ENCODE peak calls at places on chromosomes 11 and 22, in four cellular contexts. One of them, this sample, is unnamed.

GRCh38 chr22:18111759-18112330 is 1.2 kb downstream of the TUBA8 start:
- DNase-seq in GM12865: no peak
- DNase-seq in brain microvascular endothelial cell: no peak
- DNase-seq in HCT116: no peak
- DNase-seq in this sample: no peak

GRCh38 chr22:50600967-50601668 is 525 bp downstream of the MAPK8IP2 start:
- DNase-seq in GM12865: no peak
- DNase-seq in brain microvascular endothelial cell: no peak
- DNase-seq in HCT116: no peak
- DNase-seq in this sample: peak

GRCh38 chr11:117809236-117810055 is 12.4 kb upstream of the DSCAML1 start:
- DNase-seq in GM12865: peak
- DNase-seq in brain microvascular endothelial cell: peak
- DNase-seq in HCT116: peak
- DNase-seq in this sample: peak

GRCh38 chr11:119880873-119881272 is 151.9 kb upstream of the NECTIN1 start:
- DNase-seq in GM12865: no peak
- DNase-seq in brain microvascular endothelial cell: no peak
- DNase-seq in HCT116: no peak
- DNase-seq in this sample: no peak

GRCh38 chr11:91997178-91997577 is 227.4 kb upstream of the FAT3 start:
- DNase-seq in GM12865: no peak
- DNase-seq in brain microvascular endothelial cell: no peak
- DNase-seq in HCT116: no peak
- DNase-seq in this sample: no peak

GRCh38 chr11:95337175-95337957 is 106.4 kb upstream of the SESN3 start:
- DNase-seq in GM12865: peak
- DNase-seq in brain microvascular endothelial cell: peak
- DNase-seq in HCT116: no peak
- DNase-seq in this sample: peak

GRCh38 chr11:44808053-44808753 is 81.4 kb downstream of the TSPAN18 start:
- DNase-seq in GM12865: no peak
- DNase-seq in brain microvascular endothelial cell: no peak
- DNase-seq in HCT116: no peak
- DNase-seq in this sample: no peak

GRCh38 chr22:50713571-50714056 is 24.4 kb upstream of the ACR start:
- DNase-seq in GM12865: no peak
- DNase-seq in brain microvascular endothelial cell: no peak
- DNase-seq in HCT116: no peak
- DNase-seq in this sample: no peak

GRCh38 chr22:50527921-50528681 is 1.7 kb downstream of the TYMP start:
- DNase-seq in GM12865: no peak
- DNase-seq in brain microvascular endothelial cell: no peak
- DNase-seq in HCT116: no peak
- DNase-seq in this sample: no peak

GRCh38 chr22:32528984-32529982 is 54.7 kb downstream of the FBXO7 start:
- DNase-seq in GM12865: peak
- DNase-seq in brain microvascular endothelial cell: peak
- DNase-seq in HCT116: peak
- DNase-seq in this sample: peak

GRCh38 chr11:33893711-33894401 is 2.0 kb upstream of the LMO2 start:
- DNase-seq in GM12865: peak
- DNase-seq in brain microvascular endothelial cell: peak
- DNase-seq in HCT116: no peak
- DNase-seq in this sample: no peak

GRCh38 chr22:19941365-19942070 is at the start of the genes COMT and TXNRD2:
- DNase-seq in GM12865: peak
- DNase-seq in brain microvascular endothelial cell: peak
- DNase-seq in HCT116: no peak
- DNase-seq in this sample: peak

GRCh38 chr11:17475666-17476316 is 854 bp downstream of the ABCC8 start:
- DNase-seq in GM12865: no peak
- DNase-seq in brain microvascular endothelial cell: no peak
- DNase-seq in HCT116: no peak
- DNase-seq in this sample: peak

GRCh38 chr11:126700773-126701554 is 299.6 kb downstream of the KIRREL3 start:
- DNase-seq in GM12865: peak
- DNase-seq in brain microvascular endothelial cell: no peak
- DNase-seq in HCT116: no peak
- DNase-seq in this sample: no peak

GRCh38 chr22:37748659-37749058 is 51.8 kb downstream of the TRIOBP start:
- DNase-seq in GM12865: no peak
- DNase-seq in brain microvascular endothelial cell: no peak
- DNase-seq in HCT116: no peak
- DNase-seq in this sample: no peak

GRCh38 chr11:47001666-47002285 is 65.2 kb downstream of the CSTPP1 start:
- DNase-seq in GM12865: no peak
- DNase-seq in brain microvascular endothelial cell: no peak
- DNase-seq in HCT116: no peak
- DNase-seq in this sample: no peak

GRCh38 chr22:18109410-18110193 is 1.0 kb upstream of the TUBA8 start:
- DNase-seq in GM12865: peak
- DNase-seq in brain microvascular endothelial cell: no peak
- DNase-seq in HCT116: no peak
- DNase-seq in this sample: no peak

GRCh38 chr11:94131363-94132115 is 2.9 kb downstream of the PANX1 start:
- DNase-seq in GM12865: no peak
- DNase-seq in brain microvascular endothelial cell: no peak
- DNase-seq in HCT116: no peak
- DNase-seq in this sample: no peak

GRCh38 chr22:24096401-24097115 is 84.7 kb upstream of the SUSD2 start:
- DNase-seq in GM12865: no peak
- DNase-seq in brain microvascular endothelial cell: no peak
- DNase-seq in HCT116: no peak
- DNase-seq in this sample: no peak

GRCh38 chr11:655036-655726 is 18.1 kb downstream of the DRD4 start:
- DNase-seq in GM12865: no peak
- DNase-seq in brain microvascular endothelial cell: no peak
- DNase-seq in HCT116: no peak
- DNase-seq in this sample: no peak

GRCh38 chr11:100923555-100923954 is 206.1 kb downstream of the PGR start:
- DNase-seq in GM12865: no peak
- DNase-seq in brain microvascular endothelial cell: peak
- DNase-seq in HCT116: no peak
- DNase-seq in this sample: no peak

GRCh38 chr11:93123351-93123898 is 74.4 kb downstream of the SLC36A4 start:
- DNase-seq in GM12865: no peak
- DNase-seq in brain microvascular endothelial cell: no peak
- DNase-seq in HCT116: no peak
- DNase-seq in this sample: no peak

GRCh38 chr11:30533445-30533947 is 52.7 kb downstream of the MPPED2 start:
- DNase-seq in GM12865: no peak
- DNase-seq in brain microvascular endothelial cell: no peak
- DNase-seq in HCT116: no peak
- DNase-seq in this sample: no peak

GRCh38 chr11:118894192-118894591 is 10.5 kb downstream of the CXCR5 start:
- DNase-seq in GM12865: no peak
- DNase-seq in brain microvascular endothelial cell: no peak
- DNase-seq in HCT116: no peak
- DNase-seq in this sample: no peak

GRCh38 chr11:3109921-3110706 is 52.9 kb upstream of the CARS1 start:
- DNase-seq in GM12865: peak
- DNase-seq in brain microvascular endothelial cell: no peak
- DNase-seq in HCT116: peak
- DNase-seq in this sample: no peak

GRCh38 chr11:132490976-132491375 is 1041.3 kb downstream of the OPCML start:
- DNase-seq in GM12865: no peak
- DNase-seq in brain microvascular endothelial cell: no peak
- DNase-seq in HCT116: no peak
- DNase-seq in this sample: no peak

GRCh38 chr11:117835576-117835975 is 11.0 kb upstream of the FXYD2 start:
- DNase-seq in GM12865: no peak
- DNase-seq in brain microvascular endothelial cell: no peak
- DNase-seq in HCT116: no peak
- DNase-seq in this sample: no peak

GRCh38 chr22:46462726-46463371 is 74.6 kb downstream of the CELSR1 start:
- DNase-seq in GM12865: no peak
- DNase-seq in brain microvascular endothelial cell: peak
- DNase-seq in HCT116: peak
- DNase-seq in this sample: no peak

GRCh38 chr11:112345708-112346107 is 85.0 kb upstream of the PLET1 start:
- DNase-seq in GM12865: no peak
- DNase-seq in brain microvascular endothelial cell: no peak
- DNase-seq in HCT116: no peak
- DNase-seq in this sample: no peak

GRCh38 chr22:32142600-32142999 is 16.5 kb downstream of the C22orf42 start:
- DNase-seq in GM12865: no peak
- DNase-seq in brain microvascular endothelial cell: no peak
- DNase-seq in HCT116: no peak
- DNase-seq in this sample: no peak

GRCh38 chr11:10669258-10670033 is 24.1 kb downstream of the IRAG1 start:
- DNase-seq in GM12865: no peak
- DNase-seq in brain microvascular endothelial cell: peak
- DNase-seq in HCT116: no peak
- DNase-seq in this sample: no peak

GRCh38 chr11:78615724-78616123 is 41.1 kb upstream of the NARS2 start:
- DNase-seq in GM12865: no peak
- DNase-seq in brain microvascular endothelial cell: no peak
- DNase-seq in HCT116: no peak
- DNase-seq in this sample: no peak
- TF ChIP-seq CTCF in GM12865: no peak
- TF ChIP-seq CTCF in brain microvascular endothelial cell: no peak
- TF ChIP-seq CTCF in HCT116: no peak
- TF ChIP-seq CTCF in this sample: no peak

GRCh38 chr11:65741185-65741584 is 20.6 kb upstream of the RNASEH2C start:
- DNase-seq in GM12865: no peak
- DNase-seq in brain microvascular endothelial cell: no peak
- DNase-seq in HCT116: no peak
- DNase-seq in this sample: no peak

GRCh38 chr11:65744699-65745042 is 24.1 kb upstream of the RNASEH2C start:
- DNase-seq in GM12865: no peak
- DNase-seq in brain microvascular endothelial cell: no peak
- DNase-seq in HCT116: no peak
- DNase-seq in this sample: no peak

GRCh38 chr11:65745049-65745448 is 24.5 kb upstream of the RNASEH2C start:
- DNase-seq in GM12865: no peak
- DNase-seq in brain microvascular endothelial cell: no peak
- DNase-seq in HCT116: no peak
- DNase-seq in this sample: no peak

GRCh38 chr11:65742353-65742752 is 21.8 kb upstream of the RNASEH2C start:
- DNase-seq in GM12865: no peak
- DNase-seq in brain microvascular endothelial cell: no peak
- DNase-seq in HCT116: no peak
- DNase-seq in this sample: no peak

DNA sequence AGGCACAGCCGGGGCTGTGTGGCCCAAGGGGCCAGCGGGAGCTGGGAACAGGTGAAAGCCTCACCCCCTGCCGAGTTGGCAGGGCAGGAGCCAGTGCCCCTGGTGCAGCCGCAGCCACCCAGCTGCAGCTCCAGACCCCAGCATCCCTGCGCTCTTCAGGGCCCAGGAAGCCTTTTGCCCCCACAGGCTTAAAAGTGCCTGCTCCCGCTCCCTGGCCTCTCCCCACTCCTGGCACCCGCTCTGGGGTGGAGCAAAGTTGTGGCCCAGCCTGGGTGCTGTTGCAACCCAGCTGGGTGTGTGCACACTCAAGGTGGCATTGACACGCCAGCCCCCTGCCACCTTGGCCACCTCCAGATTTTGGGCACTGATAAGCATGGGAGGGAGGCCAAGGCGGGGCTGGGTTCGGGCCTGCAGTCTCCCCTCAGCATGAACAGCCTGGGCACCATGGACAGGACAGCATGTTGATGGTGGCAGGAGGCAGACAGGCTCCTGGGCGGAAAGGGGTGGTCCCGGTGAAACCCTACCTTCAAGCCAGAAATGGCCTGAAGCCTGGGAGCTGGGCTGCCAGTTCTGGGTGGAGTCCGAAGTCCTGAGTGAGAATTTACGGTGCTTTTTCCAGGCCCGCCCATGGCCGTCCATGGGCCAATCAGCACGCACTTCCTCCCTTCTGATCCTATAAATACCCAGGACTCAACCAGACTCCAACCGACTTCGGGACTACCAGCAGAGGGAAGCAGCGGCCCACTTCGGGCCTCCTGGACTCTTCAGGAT is 23.5 kb upstream of the RNASEH2C start:
- DNase-seq in GM12865: peak
- DNase-seq in brain microvascular endothelial cell: no peak
- DNase-seq in HCT116: peak
- DNase-seq in this sample: peak
- TF ChIP-seq CTCF in GM12865: no peak
- TF ChIP-seq CTCF in brain microvascular endothelial cell: peak
- TF ChIP-seq CTCF in HCT116: peak
- TF ChIP-seq CTCF in this sample: peak

GRCh38 chr11:110297726-110298297 is 1.4 kb upstream of the RDX start:
- DNase-seq in GM12865: no peak
- DNase-seq in brain microvascular endothelial cell: no peak
- DNase-seq in HCT116: no peak
- DNase-seq in this sample: no peak

GRCh38 chr11:110295086-110295485 is 1.3 kb downstream of the RDX start:
- DNase-seq in GM12865: no peak
- DNase-seq in brain microvascular endothelial cell: no peak
- DNase-seq in HCT116: no peak
- DNase-seq in this sample: no peak

GRCh38 chr11:110295487-110296225 is 758 bp downstream of the RDX start:
- DNase-seq in GM12865: peak
- DNase-seq in brain microvascular endothelial cell: peak
- DNase-seq in HCT116: no peak
- DNase-seq in this sample: peak

GRCh38 chr11:110297082-110297725 is 790 bp upstream of the RDX start:
- DNase-seq in GM12865: no peak
- DNase-seq in brain microvascular endothelial cell: peak
- DNase-seq in HCT116: no peak
- DNase-seq in this sample: no peak

GRCh38 chr11:110296226-110297081 is at the start of gene RDX:
- DNase-seq in GM12865: peak
- DNase-seq in brain microvascular endothelial cell: peak
- DNase-seq in HCT116: peak
- DNase-seq in this sample: peak
- TF ChIP-seq CTCF in GM12865: peak
- TF ChIP-seq CTCF in brain microvascular endothelial cell: no peak
- TF ChIP-seq CTCF in HCT116: no peak
- TF ChIP-seq CTCF in this sample: peak

DNA sequence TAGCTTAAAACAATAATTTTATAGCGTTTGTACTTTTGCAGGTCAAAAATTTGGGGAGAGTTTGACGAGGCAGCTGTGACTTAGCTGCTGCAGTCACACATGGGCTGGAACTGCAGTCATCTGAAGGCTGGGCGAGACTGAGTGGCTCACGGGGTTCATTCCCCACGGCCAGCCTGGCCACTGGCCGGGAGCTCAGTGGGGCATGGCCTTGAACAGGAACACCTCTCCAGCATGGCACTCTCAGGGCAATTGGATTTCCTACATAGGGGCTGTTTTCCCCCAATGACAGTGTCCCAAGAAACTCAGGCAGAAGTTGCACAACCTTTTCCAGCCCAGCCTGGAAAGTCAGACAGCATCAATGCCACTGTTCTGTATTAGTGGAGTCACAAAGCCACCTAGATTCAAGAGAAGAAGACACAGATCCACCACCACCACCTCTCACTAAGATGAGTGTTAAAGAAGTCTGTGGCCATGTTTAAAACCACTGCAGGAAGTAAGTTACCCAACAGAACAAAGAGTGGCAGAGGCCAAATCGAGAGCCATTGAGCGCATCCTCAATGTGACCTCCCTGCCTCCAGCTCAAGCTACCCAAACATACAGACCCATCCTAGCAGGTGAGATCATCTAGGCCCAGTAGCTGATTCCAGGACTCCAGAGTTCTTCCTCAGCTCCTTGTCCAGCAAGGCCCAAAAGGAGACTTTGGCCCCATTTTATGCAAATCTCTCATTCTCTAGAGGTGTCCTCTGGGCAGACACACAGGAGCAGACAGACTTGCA is 618.7 kb upstream of the CADM1 start:
- DNase-seq in GM12865: no peak
- DNase-seq in brain microvascular endothelial cell: no peak
- DNase-seq in HCT116: no peak
- DNase-seq in this sample: no peak
- TF ChIP-seq CTCF in GM12865: no peak
- TF ChIP-seq CTCF in brain microvascular endothelial cell: no peak
- TF ChIP-seq CTCF in HCT116: no peak
- TF ChIP-seq CTCF in this sample: no peak